ENCODE peak calls at places on chromosome 17, in four cellular contexts. D is stimulated activated CD4-positive, alpha-beta T cell treated with anti-CD3 and anti-CD28 coated beads, Interleukin-15, amount 100 ng/mL, for 1 hour; U is activated gamma-delta T cell treated with Interleukin-2 at 50 U/mL for 16 hours; M is KBM-7. Y is an unnamed sample.

GRCh38 chr17:353213-353837 is 718 bp upstream of the RPH3AL start:
- DNase-seq in U (no peak), D (no peak), M (no peak), Y (no peak)

GRCh38 chr17:35765086-35765710 is 4.5 kb downstream of the C17orf50 start:
- DNase-seq in M (no peak), U (no peak), D (no peak), Y (no peak)

GRCh38 chr17:8818654-8819330 is 19.6 kb upstream of the MFSD6L start:
- DNase-seq in M (no peak), U (no peak), D (no peak), Y (no peak)

GRCh38 chr17:50076591-50077235 is 18.4 kb upstream of the PDK2 start:
- DNase-seq in M (no peak), U (no peak), D (no peak), Y (no peak)

GRCh38 chr17:222172-222571 is 40.7 kb upstream of the DOC2B start:
- DNase-seq in D (no peak), U (no peak), M (no peak), Y (no peak)

GRCh38 chr17:9509236-9509813 is 66.3 kb downstream of the STX8 start:
- DNase-seq in U (no peak), M (peak), D (no peak), Y (no peak)

GRCh38 chr17:43812396-43813265 is 20.3 kb downstream of the MPP3 start:
- DNase-seq in D (no peak), M (no peak), U (no peak), Y (no peak)

GRCh38 chr17:67414559-67414958 is 37.5 kb downstream of the PITPNC1 start:
- DNase-seq in U (no peak), D (no peak), M (no peak), Y (no peak)

GRCh38 chr17:81342062-81342699 is 47.1 kb upstream of the SLC38A10 start:
- DNase-seq in U (no peak), M (no peak), D (no peak), Y (no peak)

Y was measured in GM12864.